ENCODE peak calls at places on chromosome 2, in seven cellular contexts. One of them, this sample, is unnamed.

GRCh38 chr2:149648282-149649030 is 60.9 kb upstream of the MMADHC start:
- DNase-seq in A549: peak; percentile 82
- DNase-seq in tibial nerve: no peak
- DNase-seq in H1: no peak
- DNase-seq in ovary: no peak
- DNase-seq in transverse colon: no peak
- DNase-seq in K562: no peak
- DNase-seq in this sample: no peak

GRCh38 chr2:3377279-3377611 is 373 bp downstream of the EIPR1 start:
- DNase-seq in A549: peak; percentile 70
- DNase-seq in tibial nerve: no peak
- DNase-seq in H1: no peak
- DNase-seq in ovary: no peak
- DNase-seq in transverse colon: no peak
- DNase-seq in K562: no peak
- DNase-seq in this sample: no peak

GRCh38 chr2:197972017-197972416 is 167.6 kb downstream of the PLCL1 start:
- DNase-seq in A549: no peak
- DNase-seq in tibial nerve: peak; percentile 48
- DNase-seq in H1: no peak
- DNase-seq in ovary: peak; percentile 42
- DNase-seq in transverse colon: no peak
- DNase-seq in K562: no peak
- DNase-seq in this sample: no peak

GRCh38 chr2:3597567-3597966 is 2.7 kb downstream of the COLEC11 start:
- DNase-seq in A549: no peak
- DNase-seq in tibial nerve: no peak
- DNase-seq in H1: no peak
- DNase-seq in ovary: peak; percentile 12
- DNase-seq in transverse colon: no peak
- DNase-seq in K562: no peak
- DNase-seq in this sample: no peak

GRCh38 chr2:199989822-199990221 is 34.4 kb downstream of the MAIP1 start:
- DNase-seq in A549: no peak
- DNase-seq in tibial nerve: no peak
- DNase-seq in H1: no peak
- DNase-seq in ovary: no peak
- DNase-seq in transverse colon: peak; percentile 33
- DNase-seq in K562: no peak
- DNase-seq in this sample: no peak

GRCh38 chr2:21676676-21677075 is 552.9 kb downstream of the TDRD15 start:
- DNase-seq in A549: no peak
- DNase-seq in tibial nerve: no peak
- DNase-seq in H1: no peak
- DNase-seq in ovary: no peak
- DNase-seq in transverse colon: no peak
- DNase-seq in K562: no peak
- DNase-seq in this sample: no peak

GRCh38 chr2:75491129-75491753 is 69.5 kb downstream of the EVA1A start:
- DNase-seq in A549: no peak
- DNase-seq in tibial nerve: no peak
- DNase-seq in H1: no peak
- DNase-seq in ovary: no peak
- DNase-seq in transverse colon: no peak
- DNase-seq in K562: no peak
- DNase-seq in this sample: no peak

GRCh38 chr2:96934831-96935545 is 51.4 kb downstream of the FAM178B start:
- DNase-seq in A549: no peak
- DNase-seq in tibial nerve: no peak
- DNase-seq in H1: no peak
- DNase-seq in ovary: no peak
- DNase-seq in transverse colon: no peak
- DNase-seq in K562: no peak
- DNase-seq in this sample: no peak

GRCh38 chr2:11753886-11754704 is 7.7 kb downstream of the LPIN1 start:
- DNase-seq in A549: peak; percentile 37
- DNase-seq in tibial nerve: no peak
- DNase-seq in H1: no peak
- DNase-seq in ovary: no peak
- DNase-seq in transverse colon: peak; percentile 65
- DNase-seq in K562: no peak
- DNase-seq in this sample: no peak

GRCh38 chr2:212732860-212733259 is 194.3 kb upstream of the ERBB4 start:
- DNase-seq in A549: no peak
- DNase-seq in tibial nerve: no peak
- DNase-seq in H1: no peak
- DNase-seq in ovary: no peak
- DNase-seq in transverse colon: no peak
- DNase-seq in K562: no peak
- DNase-seq in this sample: no peak

GRCh38 chr2:215874418-215874817 is 138.9 kb downstream of the MREG start:
- DNase-seq in A549: no peak
- DNase-seq in tibial nerve: no peak
- DNase-seq in H1: no peak
- DNase-seq in ovary: no peak
- DNase-seq in transverse colon: no peak
- DNase-seq in K562: no peak
- DNase-seq in this sample: no peak

GRCh38 chr2:23912054-23912453 is 14.9 kb downstream of the ATAD2B start:
- DNase-seq in A549: no peak
- DNase-seq in tibial nerve: no peak
- DNase-seq in H1: no peak
- DNase-seq in ovary: no peak
- DNase-seq in transverse colon: no peak
- DNase-seq in K562: no peak
- DNase-seq in this sample: no peak

GRCh38 chr2:203675086-203675485 is 31.4 kb upstream of the CD28 start:
- DNase-seq in A549: no peak
- DNase-seq in tibial nerve: no peak
- DNase-seq in H1: no peak
- DNase-seq in ovary: no peak
- DNase-seq in transverse colon: no peak
- DNase-seq in K562: no peak
- DNase-seq in this sample: no peak

GRCh38 chr2:178863856-178864620 is 56.8 kb upstream of the TTN start:
- DNase-seq in A549: no peak
- DNase-seq in tibial nerve: no peak
- DNase-seq in H1: no peak
- DNase-seq in ovary: peak; percentile 59
- DNase-seq in transverse colon: no peak
- DNase-seq in K562: no peak
- DNase-seq in this sample: peak; percentile 25

GRCh38 chr2:204012081-204012653 is 75.6 kb downstream of the ICOS start:
- DNase-seq in A549: no peak
- DNase-seq in tibial nerve: no peak
- DNase-seq in H1: no peak
- DNase-seq in ovary: no peak
- DNase-seq in transverse colon: peak; percentile 16
- DNase-seq in K562: no peak
- DNase-seq in this sample: peak; percentile 30

GRCh38 chr2:96633641-96634040 is 4.5 kb downstream of the KANSL3 start:
- DNase-seq in A549: no peak
- DNase-seq in tibial nerve: no peak
- DNase-seq in H1: no peak
- DNase-seq in ovary: no peak
- DNase-seq in transverse colon: no peak
- DNase-seq in K562: no peak
- DNase-seq in this sample: no peak

GRCh38 chr2:101802329-101802728 is 104.8 kb downstream of the MAP4K4 start:
- DNase-seq in A549: peak; percentile 20
- DNase-seq in tibial nerve: no peak
- DNase-seq in H1: no peak
- DNase-seq in ovary: no peak
- DNase-seq in transverse colon: peak; percentile 67
- DNase-seq in K562: no peak
- DNase-seq in this sample: no peak

GRCh38 chr2:186755066-186755465 is 61.2 kb downstream of the FAM171B start:
- DNase-seq in A549: no peak
- DNase-seq in tibial nerve: no peak
- DNase-seq in H1: no peak
- DNase-seq in ovary: no peak
- DNase-seq in transverse colon: no peak
- DNase-seq in K562: no peak
- DNase-seq in this sample: no peak

GRCh38 chr2:138942466-138942865 is 162.3 kb upstream of the NXPH2 start:
- DNase-seq in A549: no peak
- DNase-seq in tibial nerve: no peak
- DNase-seq in H1: no peak
- DNase-seq in ovary: no peak
- DNase-seq in transverse colon: no peak
- DNase-seq in K562: no peak
- DNase-seq in this sample: no peak

GRCh38 chr2:99240431-99240830 is 15.0 kb downstream of the LYG2 start:
- DNase-seq in A549: no peak
- DNase-seq in tibial nerve: no peak
- DNase-seq in H1: no peak
- DNase-seq in ovary: no peak
- DNase-seq in transverse colon: no peak
- DNase-seq in K562: no peak
- DNase-seq in this sample: no peak

GRCh38 chr2:119431155-119431975 is at the start of gene TMEM37:
- DNase-seq in A549: peak; percentile 58
- DNase-seq in tibial nerve: no peak
- DNase-seq in H1: peak; percentile 79
- DNase-seq in ovary: peak; percentile 86
- DNase-seq in transverse colon: peak; percentile 84
- DNase-seq in K562: peak; percentile 97
- DNase-seq in this sample: peak; percentile 94
- TF ChIP-seq EP300 in A549: no peak
- TF ChIP-seq EP300 in tibial nerve: no peak
- TF ChIP-seq EP300 in H1: no peak
- TF ChIP-seq EP300 in ovary: no peak
- TF ChIP-seq EP300 in transverse colon: no peak
- TF ChIP-seq EP300 in K562: peak; percentile 52
- TF ChIP-seq EP300 in this sample: no peak

DNA sequence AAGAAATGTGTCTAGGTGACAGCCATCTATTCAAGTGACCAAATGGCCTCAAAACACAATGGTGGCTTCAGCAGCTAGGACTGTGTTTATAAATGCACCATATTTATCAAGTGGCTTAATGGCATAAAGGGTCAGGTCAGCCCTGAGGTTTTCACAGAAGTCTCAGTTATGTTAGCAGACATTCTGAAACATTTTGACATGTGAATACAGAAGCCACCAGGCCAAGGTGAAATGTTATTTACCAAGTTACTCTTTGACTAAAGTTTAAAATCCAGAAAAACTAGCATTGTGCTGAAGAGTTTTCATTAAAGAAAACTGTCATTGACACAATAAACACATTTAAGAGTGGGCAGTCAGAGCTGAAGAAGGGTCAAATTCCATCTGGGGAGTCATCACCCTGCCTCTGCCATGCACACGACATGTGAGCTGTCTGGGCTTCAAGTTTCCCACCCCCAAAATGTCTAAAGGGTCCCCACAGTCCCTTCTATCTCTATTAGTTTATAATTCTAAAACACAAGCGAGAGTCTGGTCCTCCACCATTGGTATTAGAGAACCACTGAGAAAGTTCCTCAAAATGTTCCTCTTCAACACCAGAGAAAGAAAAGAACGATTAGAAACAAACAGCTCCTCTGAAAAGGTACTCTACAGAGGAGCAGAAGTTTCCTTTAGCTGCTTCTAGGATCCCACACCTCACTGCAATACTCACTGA is 77.5 kb upstream of the FZD5 start:
- DNase-seq in A549: no peak
- DNase-seq in tibial nerve: no peak
- DNase-seq in H1: no peak
- DNase-seq in ovary: no peak
- DNase-seq in transverse colon: no peak
- DNase-seq in K562: no peak
- DNase-seq in this sample: no peak
- TF ChIP-seq EP300 in A549: no peak
- TF ChIP-seq EP300 in tibial nerve: no peak
- TF ChIP-seq EP300 in H1: no peak
- TF ChIP-seq EP300 in ovary: no peak
- TF ChIP-seq EP300 in transverse colon: no peak
- TF ChIP-seq EP300 in K562: no peak
- TF ChIP-seq EP300 in this sample: no peak

GRCh38 chr2:231270221-231271114 is 72.0 kb downstream of the ARMC9 start:
- DNase-seq in A549: no peak
- DNase-seq in tibial nerve: no peak
- DNase-seq in H1: no peak
- DNase-seq in ovary: peak; percentile 74
- DNase-seq in transverse colon: no peak
- DNase-seq in K562: no peak
- DNase-seq in this sample: no peak
- TF ChIP-seq EP300 in A549: no peak
- TF ChIP-seq EP300 in tibial nerve: no peak
- TF ChIP-seq EP300 in H1: no peak
- TF ChIP-seq EP300 in ovary: no peak
- TF ChIP-seq EP300 in transverse colon: peak; percentile 66
- TF ChIP-seq EP300 in K562: no peak
- TF ChIP-seq EP300 in this sample: no peak

GRCh38 chr2:72915907-72916742 is 1.2 kb upstream of the EMX1 start:
- DNase-seq in A549: peak; percentile 68
- DNase-seq in tibial nerve: no peak
- DNase-seq in H1: peak; percentile 86
- DNase-seq in ovary: peak; percentile 39
- DNase-seq in transverse colon: peak; percentile 76
- DNase-seq in K562: peak; percentile 71
- DNase-seq in this sample: peak; percentile 42
- TF ChIP-seq EP300 in A549: no peak
- TF ChIP-seq EP300 in tibial nerve: no peak
- TF ChIP-seq EP300 in H1: no peak
- TF ChIP-seq EP300 in ovary: no peak
- TF ChIP-seq EP300 in transverse colon: no peak
- TF ChIP-seq EP300 in K562: no peak
- TF ChIP-seq EP300 in this sample: no peak

GRCh38 chr2:183809404-183809803 is 685.2 kb downstream of the NUP35 start:
- DNase-seq in A549: no peak
- DNase-seq in tibial nerve: no peak
- DNase-seq in H1: no peak
- DNase-seq in ovary: no peak
- DNase-seq in transverse colon: no peak
- DNase-seq in K562: no peak
- DNase-seq in this sample: no peak
- TF ChIP-seq EP300 in A549: no peak
- TF ChIP-seq EP300 in tibial nerve: no peak
- TF ChIP-seq EP300 in H1: no peak
- TF ChIP-seq EP300 in ovary: no peak
- TF ChIP-seq EP300 in transverse colon: no peak
- TF ChIP-seq EP300 in K562: no peak
- TF ChIP-seq EP300 in this sample: no peak

GRCh38 chr2:239015769-239016675 is 168.1 kb downstream of the TWIST2 start:
- DNase-seq in A549: no peak
- DNase-seq in tibial nerve: no peak
- DNase-seq in H1: no peak
- DNase-seq in ovary: no peak
- DNase-seq in transverse colon: no peak
- DNase-seq in K562: no peak
- DNase-seq in this sample: peak; percentile 34
- TF ChIP-seq EP300 in A549: no peak
- TF ChIP-seq EP300 in tibial nerve: no peak
- TF ChIP-seq EP300 in H1: no peak
- TF ChIP-seq EP300 in ovary: no peak
- TF ChIP-seq EP300 in transverse colon: no peak
- TF ChIP-seq EP300 in K562: no peak
- TF ChIP-seq EP300 in this sample: no peak

GRCh38 chr2:19299032-19299431 is 59.4 kb downstream of the OSR1 start:
- DNase-seq in A549: peak; percentile 31
- DNase-seq in tibial nerve: no peak
- DNase-seq in H1: no peak
- DNase-seq in ovary: no peak
- DNase-seq in transverse colon: no peak
- DNase-seq in K562: no peak
- DNase-seq in this sample: peak; percentile 24
- TF ChIP-seq EP300 in A549: no peak
- TF ChIP-seq EP300 in tibial nerve: no peak
- TF ChIP-seq EP300 in H1: no peak
- TF ChIP-seq EP300 in ovary: no peak
- TF ChIP-seq EP300 in transverse colon: no peak
- TF ChIP-seq EP300 in K562: no peak
- TF ChIP-seq EP300 in this sample: no peak